ENCODE peak calls at places on chromosomes 4 and X, in eight cellular contexts. X is activated CD4-positive, alpha-beta T cell treated with anti-CD3 and anti-CD28 coated beads, Interleukin-2, amount 50 U/mL, for 24 hours; K is brain microvascular endothelial cell; P is posterior vena cava; J is AG04450; I is NCI-H2081 treated with DMSO at 0.1 percent for 48 hours; Q is stimulated activated naive CD4-positive, alpha-beta T cell; D is aorta. T is an unnamed sample.

GRCh38 chrX:7108995-7109634 is 38.4 kb upstream of the STS start:
- DNase-seq in J (no peak), Q (no peak), X (no peak), P (no peak), I (no peak), D (no peak), K (no peak), T (no peak)

GRCh38 chr4:120683902-120684540 is 238.5 kb downstream of the PRDM5 start:
- DNase-seq in J (no peak), I (no peak), X (no peak), P (no peak), K (no peak), D (no peak), Q (no peak), T (no peak)

GRCh38 chrX:350534-351321 is 32.1 kb upstream of the GTPBP6 start:
- DNase-seq in D (peak), I (no peak), J (no peak), Q (no peak), X (no peak), K (no peak), P (peak), T (peak)

GRCh38 chr4:1060646-1061371 is 49.4 kb downstream of the FGFRL1 start:
- DNase-seq in P (peak), X (no peak), D (no peak), J (no peak), K (no peak), Q (no peak), I (no peak), T (no peak)

GRCh38 chr4:138158746-138159297 is 83.3 kb downstream of the SLC7A11 start:
- DNase-seq in X (no peak), D (no peak), P (no peak), Q (no peak), K (peak), I (no peak), J (peak), T (no peak)

GRCh38 chr4:128384091-128384520 is 96.5 kb upstream of the PGRMC2 start:
- DNase-seq in X (no peak), K (peak), I (no peak), D (no peak), P (no peak), J (no peak), Q (no peak), T (no peak)

GRCh38 chr4:3266076-3266475 is 17.1 kb downstream of the MSANTD1 start:
- DNase-seq in P (peak), I (no peak), J (no peak), Q (no peak), D (no peak), X (no peak), K (no peak), T (no peak)

GRCh38 chr4:184583738-184584502 is 65.3 kb downstream of the CASP3 start:
- DNase-seq in I (no peak), Q (no peak), J (no peak), X (no peak), P (no peak), K (no peak), D (no peak), T (no peak)

GRCh38 chrX:85379174-85379907 is at the start of gene POF1B:
- DNase-seq in K (no peak), I (peak), P (no peak), Q (no peak), X (no peak), D (no peak), J (no peak), T (no peak)

GRCh38 chrX:41515376-41515775 is 68.2 kb downstream of the NYX start:
- DNase-seq in P (no peak), X (no peak), J (no peak), K (no peak), I (no peak), D (no peak), Q (no peak), T (no peak)

GRCh38 chr4:182804131-182804530 is 113.1 kb downstream of the DCTD start:
- DNase-seq in J (no peak), I (no peak), Q (no peak), K (no peak), P (no peak), D (no peak), X (no peak), T (no peak)

GRCh38 chrX:130005408-130005807 is 23.0 kb downstream of the BCORL1 start:
- DNase-seq in P (no peak), I (no peak), X (no peak), J (no peak), K (no peak), D (peak), Q (no peak), T (no peak)

GRCh38 chr4:86508436-86508835 is 85.7 kb upstream of the PTPN13 start:
- DNase-seq in I (no peak), Q (no peak), D (no peak), P (no peak), K (peak), J (peak), X (no peak), T (no peak)

GRCh38 chrX:6159468-6159867 is 69.2 kb downstream of the NLGN4X start:
- DNase-seq in K (no peak), I (no peak), P (no peak), X (no peak), Q (no peak), J (no peak), D (no peak), T (no peak)

GRCh38 chr4:26325191-26325590 is 4.4 kb downstream of the RBPJ start:
- DNase-seq in Q (no peak), P (no peak), X (no peak), D (no peak), K (peak), I (no peak), J (no peak), T (no peak)

GRCh38 chr4:143597271-143597670 is 83.8 kb downstream of the SMARCA5 start:
- DNase-seq in X (no peak), K (no peak), Q (no peak), D (no peak), I (no peak), J (no peak), P (no peak), T (no peak)

GRCh38 chr4:98151145-98151929 is 8.1 kb upstream of the STPG2 start:
- DNase-seq in K (no peak), I (no peak), J (no peak), P (no peak), Q (no peak), D (no peak), X (no peak), T (no peak)

GRCh38 chr4:187141101-187141500 is 417.4 kb upstream of the FAT1 start:
- DNase-seq in Q (no peak), X (no peak), P (no peak), D (no peak), K (no peak), I (no peak), J (no peak), T (no peak)

GRCh38 chr4:172124656-172125308 is 311.6 kb downstream of the GALNTL6 start:
- DNase-seq in K (no peak), D (no peak), J (no peak), Q (no peak), X (no peak), I (no peak), P (no peak), T (no peak)

GRCh38 chr4:48710446-48711209 is 69.5 kb downstream of the FRYL start:
- DNase-seq in I (no peak), X (no peak), P (no peak), J (no peak), K (no peak), Q (no peak), D (no peak), T (no peak)

GRCh38 chrX:38699116-38699515 is 102.1 kb upstream of the MID1IP1 start:
- DNase-seq in K (no peak), I (no peak), P (no peak), J (no peak), Q (no peak), X (no peak), D (no peak), T (no peak)

GRCh38 chr4:4672397-4672796 is 130.5 kb upstream of the STX18 start:
- DNase-seq in Q (no peak), I (no peak), P (no peak), D (no peak), J (no peak), K (no peak), X (no peak), T (no peak)

GRCh38 chr4:112315446-112315845 is 18.3 kb downstream of the ALPK1 start:
- DNase-seq in Q (no peak), J (no peak), D (no peak), P (no peak), X (no peak), K (no peak), I (no peak), T (no peak)

T was measured in RWPE2.